ENCODE peak calls at places on chromosome 2, in seven cellular contexts. One of them, this sample, is unnamed.

GRCh38 chr2:72142743-72143440 is 4.8 kb downstream of the CYP26B1 start:
- DNase-seq in small intestine: peak; percentile 61
- DNase-seq in GM23338: peak; percentile 73
- DNase-seq in tibial artery: peak; percentile 91
- DNase-seq in foreskin fibroblast: peak; percentile 20
- DNase-seq in mesenchymal stem cell: peak; percentile 55
- DNase-seq in ovary: peak; percentile 75
- DNase-seq in this sample: peak; percentile 35

GRCh38 chr2:18336975-18337374 is 223.5 kb downstream of the RDH14 start:
- DNase-seq in foreskin fibroblast: no peak
- DNase-seq in mesenchymal stem cell: peak; percentile 21
- DNase-seq in GM23338: no peak
- DNase-seq in small intestine: no peak
- DNase-seq in ovary: no peak
- DNase-seq in tibial artery: no peak
- DNase-seq in this sample: no peak

GRCh38 chr2:180505203-180505602 is 475.2 kb upstream of the UBE2E3 start:
- DNase-seq in small intestine: no peak
- DNase-seq in tibial artery: no peak
- DNase-seq in ovary: no peak
- DNase-seq in mesenchymal stem cell: peak; percentile 15
- DNase-seq in GM23338: no peak
- DNase-seq in foreskin fibroblast: no peak
- DNase-seq in this sample: no peak

GRCh38 chr2:95531254-95531771 is 46.8 kb upstream of the TRIM43B start:
- DNase-seq in tibial artery: no peak
- DNase-seq in mesenchymal stem cell: no peak
- DNase-seq in ovary: no peak
- DNase-seq in GM23338: no peak
- DNase-seq in small intestine: no peak
- DNase-seq in foreskin fibroblast: no peak
- DNase-seq in this sample: no peak

GRCh38 chr2:189425676-189426075 is 15.6 kb upstream of the WDR75 start:
- DNase-seq in mesenchymal stem cell: no peak
- DNase-seq in tibial artery: no peak
- DNase-seq in GM23338: no peak
- DNase-seq in foreskin fibroblast: no peak
- DNase-seq in small intestine: no peak
- DNase-seq in ovary: no peak
- DNase-seq in this sample: no peak

GRCh38 chr2:9895669-9896068 is 52.4 kb downstream of the TAF1B start:
- DNase-seq in foreskin fibroblast: no peak
- DNase-seq in small intestine: peak; percentile 60
- DNase-seq in ovary: no peak
- DNase-seq in mesenchymal stem cell: no peak
- DNase-seq in tibial artery: no peak
- DNase-seq in GM23338: no peak
- DNase-seq in this sample: no peak

GRCh38 chr2:19837235-19837766 is 64.5 kb downstream of the TTC32 start:
- DNase-seq in ovary: no peak
- DNase-seq in foreskin fibroblast: no peak
- DNase-seq in tibial artery: no peak
- DNase-seq in small intestine: no peak
- DNase-seq in GM23338: no peak
- DNase-seq in mesenchymal stem cell: no peak
- DNase-seq in this sample: no peak

GRCh38 chr2:169776483-169776802 is 22.2 kb upstream of the SSB start:
- DNase-seq in ovary: no peak
- DNase-seq in foreskin fibroblast: no peak
- DNase-seq in GM23338: no peak
- DNase-seq in small intestine: no peak
- DNase-seq in tibial artery: no peak
- DNase-seq in mesenchymal stem cell: peak; percentile 6
- DNase-seq in this sample: no peak

GRCh38 chr2:152432765-152433164 is 97.8 kb downstream of the FMNL2 start:
- DNase-seq in foreskin fibroblast: no peak
- DNase-seq in mesenchymal stem cell: no peak
- DNase-seq in small intestine: no peak
- DNase-seq in ovary: no peak
- DNase-seq in GM23338: no peak
- DNase-seq in tibial artery: no peak
- DNase-seq in this sample: no peak

GRCh38 chr2:200324362-200324761 is 17.9 kb downstream of the SPATS2L start:
- DNase-seq in GM23338: peak; percentile 59
- DNase-seq in tibial artery: no peak
- DNase-seq in small intestine: no peak
- DNase-seq in foreskin fibroblast: no peak
- DNase-seq in ovary: no peak
- DNase-seq in mesenchymal stem cell: no peak
- DNase-seq in this sample: no peak

GRCh38 chr2:98388081-98388480 is 41.8 kb downstream of the CNGA3 start:
- DNase-seq in small intestine: no peak
- DNase-seq in tibial artery: no peak
- DNase-seq in GM23338: no peak
- DNase-seq in foreskin fibroblast: no peak
- DNase-seq in ovary: no peak
- DNase-seq in mesenchymal stem cell: no peak
- DNase-seq in this sample: no peak

GRCh38 chr2:98387478-98387877 is 41.2 kb downstream of the CNGA3 start:
- DNase-seq in GM23338: no peak
- DNase-seq in small intestine: no peak
- DNase-seq in tibial artery: no peak
- DNase-seq in mesenchymal stem cell: no peak
- DNase-seq in ovary: no peak
- DNase-seq in foreskin fibroblast: no peak
- DNase-seq in this sample: no peak

GRCh38 chr2:98383166-98383565 is 36.9 kb downstream of the CNGA3 start:
- DNase-seq in mesenchymal stem cell: no peak
- DNase-seq in GM23338: no peak
- DNase-seq in foreskin fibroblast: no peak
- DNase-seq in tibial artery: no peak
- DNase-seq in small intestine: no peak
- DNase-seq in ovary: no peak
- DNase-seq in this sample: no peak

GRCh38 chr2:98382739-98383138 is 36.5 kb downstream of the CNGA3 start:
- DNase-seq in mesenchymal stem cell: no peak
- DNase-seq in tibial artery: no peak
- DNase-seq in ovary: no peak
- DNase-seq in small intestine: no peak
- DNase-seq in foreskin fibroblast: no peak
- DNase-seq in GM23338: no peak
- DNase-seq in this sample: no peak

GRCh38 chr2:98385050-98385699 is 38.9 kb downstream of the CNGA3 start:
- DNase-seq in foreskin fibroblast: peak; percentile 61
- DNase-seq in mesenchymal stem cell: peak; percentile 72
- DNase-seq in ovary: peak; percentile 52
- DNase-seq in GM23338: peak; percentile 91
- DNase-seq in small intestine: peak; percentile 79
- DNase-seq in tibial artery: peak; percentile 79
- DNase-seq in this sample: peak; percentile 74
- H3K4me3 ChIP-seq in foreskin fibroblast: no peak overlapping the region
- H3K4me3 ChIP-seq in mesenchymal stem cell: no peak overlapping the region
- H3K4me3 ChIP-seq in ovary: no peak overlapping the region
- H3K4me3 ChIP-seq in GM23338: no peak overlapping the region
- H3K4me3 ChIP-seq in small intestine: no peak overlapping the region
- H3K4me3 ChIP-seq in tibial artery: no peak overlapping the region
- H3K4me3 ChIP-seq in this sample: no peak overlapping the region

DNA sequence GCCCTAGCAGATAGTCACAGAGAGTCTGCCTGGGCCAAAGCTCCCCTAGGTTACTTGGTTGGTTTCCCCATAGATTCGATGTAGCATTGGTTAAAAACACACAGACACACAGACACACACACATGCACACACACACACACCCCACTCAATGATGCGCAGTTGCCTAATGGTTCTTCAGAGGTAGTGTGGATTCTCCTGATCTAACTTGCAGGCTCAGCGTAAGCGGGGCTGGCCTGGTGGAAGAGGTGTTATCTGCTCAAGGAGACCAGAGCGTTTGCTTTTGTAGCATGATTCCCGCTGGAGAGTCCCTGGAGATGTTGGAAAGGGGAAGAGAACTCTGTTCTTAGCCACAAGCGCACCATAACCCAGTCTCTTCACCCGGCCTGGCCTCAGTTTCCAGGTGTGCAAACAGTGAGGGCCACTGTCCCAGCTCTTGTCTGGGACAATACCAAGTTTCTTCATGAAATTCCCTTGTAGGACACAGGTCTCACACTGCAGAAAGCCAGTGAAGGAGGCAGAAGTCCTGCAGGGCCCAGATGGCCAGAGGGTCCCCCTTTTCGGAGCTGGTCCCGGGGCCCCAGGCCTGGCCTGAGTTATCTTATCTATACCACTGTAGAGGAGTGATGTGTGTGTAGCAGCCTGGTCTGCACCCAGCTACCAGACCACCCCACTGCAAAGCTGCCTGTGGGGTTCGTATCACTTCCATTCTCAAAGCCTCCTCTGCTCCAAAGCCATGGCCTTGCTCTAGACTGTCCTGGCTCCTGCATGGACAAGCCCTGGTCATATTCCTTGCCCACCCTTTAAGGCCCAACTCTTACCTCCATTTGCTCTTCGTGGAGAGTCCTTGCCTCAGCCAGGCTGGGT is 3.7 kb downstream of the ACKR3 start:
- DNase-seq in mesenchymal stem cell: no peak
- DNase-seq in tibial artery: no peak
- DNase-seq in small intestine: no peak
- DNase-seq in GM23338: no peak
- DNase-seq in foreskin fibroblast: no peak
- DNase-seq in ovary: no peak
- DNase-seq in this sample: no peak
- H3K4me3 ChIP-seq in mesenchymal stem cell: peak overlapping the region; percentile 93
- H3K4me3 ChIP-seq in tibial artery: peak overlapping the region; percentile 74
- H3K4me3 ChIP-seq in small intestine: no peak overlapping the region
- H3K4me3 ChIP-seq in GM23338: no peak overlapping the region
- H3K4me3 ChIP-seq in foreskin fibroblast: no peak overlapping the region
- H3K4me3 ChIP-seq in ovary: no peak overlapping the region
- H3K4me3 ChIP-seq in this sample: no peak overlapping the region

DNA sequence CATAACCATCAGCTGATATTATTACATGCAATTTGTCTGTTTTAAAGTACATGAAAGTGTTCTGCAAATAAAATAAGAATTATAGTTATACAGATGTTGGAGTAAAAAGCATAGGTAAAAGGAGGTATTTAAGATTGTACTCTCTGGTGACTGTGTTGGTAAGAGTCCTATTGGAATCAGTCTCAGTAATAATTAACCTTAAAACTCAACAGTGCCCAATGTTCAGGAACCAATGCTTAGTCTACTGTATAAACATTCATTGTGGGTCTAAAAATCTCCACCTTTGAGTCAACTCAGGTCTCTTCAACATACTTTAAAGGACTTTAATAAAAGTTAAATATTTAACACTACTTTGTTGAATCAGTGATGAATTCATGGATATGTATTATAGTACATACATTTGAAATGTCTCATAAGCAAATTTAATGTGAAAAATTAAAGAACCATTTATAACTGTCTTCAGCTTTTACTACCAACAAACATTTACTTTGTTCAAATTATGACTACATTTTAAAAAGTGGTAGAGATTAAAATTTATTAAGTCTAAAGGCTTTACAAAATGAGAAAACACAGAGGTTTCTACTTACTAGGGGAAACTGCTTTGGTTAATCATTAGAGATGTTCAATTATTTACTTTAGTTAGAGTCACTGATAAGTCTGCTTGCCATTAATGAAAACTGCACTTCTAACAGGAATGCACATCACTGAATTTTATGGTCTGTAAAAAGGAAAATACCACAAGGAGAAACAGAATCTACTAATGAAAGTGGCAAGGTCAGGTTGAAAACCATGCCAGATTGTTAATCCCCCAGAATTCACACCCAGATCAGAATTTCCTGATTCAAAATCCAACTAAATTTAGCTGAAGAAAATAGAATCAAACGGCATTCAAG is 90.2 kb upstream of the GRB14 start:
- DNase-seq in ovary: no peak
- DNase-seq in small intestine: peak; percentile 76
- DNase-seq in mesenchymal stem cell: no peak
- DNase-seq in tibial artery: no peak
- DNase-seq in GM23338: no peak
- DNase-seq in foreskin fibroblast: no peak
- DNase-seq in this sample: no peak
- H3K4me3 ChIP-seq in ovary: no peak overlapping the region
- H3K4me3 ChIP-seq in small intestine: no peak overlapping the region
- H3K4me3 ChIP-seq in mesenchymal stem cell: no peak overlapping the region
- H3K4me3 ChIP-seq in tibial artery: no peak overlapping the region
- H3K4me3 ChIP-seq in GM23338: no peak overlapping the region
- H3K4me3 ChIP-seq in foreskin fibroblast: no peak overlapping the region
- H3K4me3 ChIP-seq in this sample: no peak overlapping the region

DNA sequence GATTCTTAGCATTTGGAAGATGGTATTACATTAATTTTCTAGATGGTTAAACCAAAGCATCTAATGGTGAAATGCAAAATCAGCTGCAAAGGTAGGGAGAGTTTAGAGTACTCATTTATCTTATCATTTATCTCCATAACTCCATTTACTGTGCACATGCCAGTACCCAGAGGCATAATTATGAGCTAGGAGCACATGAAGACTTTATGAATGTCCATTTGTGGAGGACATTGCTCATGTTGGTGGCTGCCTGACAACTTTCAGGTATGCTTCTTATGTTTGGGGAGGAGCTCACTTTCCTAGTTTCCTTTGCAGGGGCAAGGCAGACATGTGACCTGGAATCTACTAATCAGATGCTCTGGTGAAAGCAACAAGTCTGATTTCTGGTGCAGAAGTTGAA is 134.0 kb downstream of the NRP2 start:
- DNase-seq in tibial artery: no peak
- DNase-seq in GM23338: no peak
- DNase-seq in small intestine: no peak
- DNase-seq in foreskin fibroblast: no peak
- DNase-seq in ovary: no peak
- DNase-seq in mesenchymal stem cell: no peak
- DNase-seq in this sample: no peak
- H3K4me3 ChIP-seq in tibial artery: no peak overlapping the region
- H3K4me3 ChIP-seq in GM23338: no peak overlapping the region
- H3K4me3 ChIP-seq in small intestine: no peak overlapping the region
- H3K4me3 ChIP-seq in foreskin fibroblast: no peak overlapping the region
- H3K4me3 ChIP-seq in ovary: no peak overlapping the region
- H3K4me3 ChIP-seq in mesenchymal stem cell: no peak overlapping the region
- H3K4me3 ChIP-seq in this sample: no peak overlapping the region

GRCh38 chr2:218927411-218927810 is 32.1 kb upstream of the CDK5R2 start:
- DNase-seq in GM23338: no peak
- DNase-seq in foreskin fibroblast: no peak
- DNase-seq in small intestine: no peak
- DNase-seq in mesenchymal stem cell: no peak
- DNase-seq in tibial artery: no peak
- DNase-seq in ovary: no peak
- DNase-seq in this sample: no peak
- H3K4me3 ChIP-seq in GM23338: no peak overlapping the region
- H3K4me3 ChIP-seq in foreskin fibroblast: no peak overlapping the region
- H3K4me3 ChIP-seq in small intestine: no peak overlapping the region
- H3K4me3 ChIP-seq in mesenchymal stem cell: no peak overlapping the region
- H3K4me3 ChIP-seq in tibial artery: no peak overlapping the region
- H3K4me3 ChIP-seq in ovary: no peak overlapping the region
- H3K4me3 ChIP-seq in this sample: no peak overlapping the region